ENCODE peak calls at places on chromosomes 13 and 19, in four cellular contexts. One of them, this sample, is unnamed.

GRCh38 chr19:15393963-15394362 is 14.4 kb upstream of the AKAP8 start:
- DNase-seq in T-helper 1 cell: no peak
- DNase-seq in glutamatergic neuron: no peak
- DNase-seq in AG10803: peak; percentile 62
- DNase-seq in this sample: peak; percentile 55

GRCh38 chr19:16877581-16877980 is 11.2 kb upstream of the F2RL3 start:
- DNase-seq in T-helper 1 cell: no peak
- DNase-seq in glutamatergic neuron: no peak
- DNase-seq in AG10803: no peak
- DNase-seq in this sample: no peak

GRCh38 chr19:57830071-57830602 is at the start of gene ZNF587B:
- DNase-seq in AG10803: no peak
- DNase-seq in glutamatergic neuron: peak; percentile 91
- DNase-seq in T-helper 1 cell: no peak
- DNase-seq in this sample: peak; percentile 55

GRCh38 chr19:54460230-54461005 is 3.2 kb downstream of the LENG9 start:
- DNase-seq in T-helper 1 cell: no peak
- DNase-seq in glutamatergic neuron: no peak
- DNase-seq in AG10803: no peak
- DNase-seq in this sample: no peak

GRCh38 chr19:47492137-47492533 is 8.1 kb upstream of the KPTN start:
- DNase-seq in AG10803: no peak
- DNase-seq in T-helper 1 cell: no peak
- DNase-seq in glutamatergic neuron: no peak
- DNase-seq in this sample: no peak

GRCh38 chr13:33692531-33692930 is 125.4 kb upstream of the RFC3 start:
- DNase-seq in AG10803: no peak
- DNase-seq in T-helper 1 cell: no peak
- DNase-seq in glutamatergic neuron: no peak
- DNase-seq in this sample: no peak

GRCh38 chr13:58343081-58343480 is 711.5 kb downstream of the PCDH17 start:
- DNase-seq in glutamatergic neuron: no peak
- DNase-seq in AG10803: no peak
- DNase-seq in T-helper 1 cell: no peak
- DNase-seq in this sample: no peak

GRCh38 chr19:29269641-29270040 is 56.7 kb upstream of the UQCRFS1 start:
- DNase-seq in glutamatergic neuron: no peak
- DNase-seq in AG10803: no peak
- DNase-seq in T-helper 1 cell: no peak
- DNase-seq in this sample: no peak

GRCh38 chr13:20136781-20137703 is 23.8 kb downstream of the GJA3 start:
- DNase-seq in AG10803: no peak
- DNase-seq in T-helper 1 cell: no peak
- DNase-seq in glutamatergic neuron: peak; percentile 47
- DNase-seq in this sample: no peak

GRCh38 chr13:70237131-70237530 is 128.9 kb upstream of the KLHL1 start:
- DNase-seq in glutamatergic neuron: no peak
- DNase-seq in T-helper 1 cell: no peak
- DNase-seq in AG10803: no peak
- DNase-seq in this sample: no peak